ENCODE peak calls at places on chromosomes 13 and 19, in seven cellular contexts. V is non-pigmented ciliary epithelial cell; C is fibroblast of the conjunctiva; U is stimulated activated CD4-positive, alpha-beta T cell treated with anti-CD3 and anti-CD28 coated beads, TNF-alpha, amount 100 ng/mL, for 24 hours; O is EH; R is NCI-H1105; J is AG20443. H is an unnamed sample.

GRCh38 chr13:79589605-79590511 is 108.9 kb downstream of the NDFIP2 start:
- DNase-seq in V (no peak), C (no peak), U (no peak), O (peak), R (no peak), J (peak), H (no peak)

GRCh38 chr19:7251502-7251901 is 42.7 kb downstream of the INSR start:
- DNase-seq in V (no peak), C (no peak), U (no peak), O (no peak), R (no peak), J (no peak), H (no peak)

GRCh38 chr13:107211073-107211472 is 643.1 kb upstream of the ARGLU1 start:
- DNase-seq in V (peak), C (peak), U (peak), O (peak), R (peak), J (peak), H (peak)

GRCh38 chr19:44718441-44719261 is 19.7 kb downstream of the CEACAM16 start:
- DNase-seq in V (no peak), C (no peak), U (no peak), O (peak), R (no peak), J (peak), H (peak)

GRCh38 chr13:38905861-38906260 is 84.8 kb downstream of the STOML3 start:
- DNase-seq in V (no peak), C (no peak), U (no peak), O (no peak), R (no peak), J (no peak), H (no peak)

GRCh38 chr13:55999709-56000108 is 1141.0 kb upstream of the PRR20A start:
- DNase-seq in V (no peak), C (no peak), U (no peak), O (no peak), R (no peak), J (no peak), H (no peak)

GRCh38 chr19:3585301-3586123 is at the start of gene GIPC3:
- DNase-seq in V (no peak), C (no peak), U (no peak), O (no peak), R (no peak), J (no peak), H (peak)

GRCh38 chr19:38849746-38850230 is at the start of gene HNRNPL:
- DNase-seq in V (no peak), C (no peak), U (peak), O (no peak), R (no peak), J (peak), H (peak)